ENCODE peak calls at places on chromosomes 2 and 18, in seven cellular contexts. One of them, this sample, is unnamed.

GRCh38 chr2:150876201-150877085 is 385.2 kb downstream of the RBM43 start:
- DNase-seq in A549: no peak
- DNase-seq in K562: no peak
- DNase-seq in NB4: no peak
- DNase-seq in HCT116: no peak
- DNase-seq in HepG2: no peak
- DNase-seq in WTC11: no peak
- DNase-seq in this sample: no peak

GRCh38 chr2:186459009-186459408 is 27.1 kb upstream of the ZC3H15 start:
- DNase-seq in A549: no peak
- DNase-seq in K562: peak
- DNase-seq in NB4: peak
- DNase-seq in HCT116: peak
- DNase-seq in HepG2: peak
- DNase-seq in WTC11: no peak
- DNase-seq in this sample: no peak

GRCh38 chr2:19262150-19262549 is 96.3 kb downstream of the OSR1 start:
- DNase-seq in A549: no peak
- DNase-seq in K562: no peak
- DNase-seq in NB4: no peak
- DNase-seq in HCT116: no peak
- DNase-seq in HepG2: no peak
- DNase-seq in WTC11: no peak
- DNase-seq in this sample: no peak

GRCh38 chr2:33023732-33024301 is 77.1 kb downstream of the LTBP1 start:
- DNase-seq in A549: no peak
- DNase-seq in K562: no peak
- DNase-seq in NB4: no peak
- DNase-seq in HCT116: no peak
- DNase-seq in HepG2: no peak
- DNase-seq in WTC11: no peak
- DNase-seq in this sample: no peak

GRCh38 chr18:7784171-7784570 is 217.1 kb downstream of the PTPRM start:
- DNase-seq in A549: no peak
- DNase-seq in K562: no peak
- DNase-seq in NB4: no peak
- DNase-seq in HCT116: no peak
- DNase-seq in HepG2: no peak
- DNase-seq in WTC11: no peak
- DNase-seq in this sample: no peak

GRCh38 chr2:196167666-196168065 is 3.7 kb downstream of the STK17B start:
- DNase-seq in A549: no peak
- DNase-seq in K562: no peak
- DNase-seq in NB4: no peak
- DNase-seq in HCT116: no peak
- DNase-seq in HepG2: no peak
- DNase-seq in WTC11: no peak
- DNase-seq in this sample: no peak

GRCh38 chr2:86485103-86485502 is 43.9 kb downstream of the KDM3A start:
- DNase-seq in A549: no peak
- DNase-seq in K562: no peak
- DNase-seq in NB4: no peak
- DNase-seq in HCT116: no peak
- DNase-seq in HepG2: no peak
- DNase-seq in WTC11: no peak
- DNase-seq in this sample: no peak

GRCh38 chr2:74628538-74629105 is 19.5 kb downstream of the M1AP start:
- DNase-seq in A549: no peak
- DNase-seq in K562: no peak
- DNase-seq in NB4: no peak
- DNase-seq in HCT116: no peak
- DNase-seq in HepG2: no peak
- DNase-seq in WTC11: no peak
- DNase-seq in this sample: no peak

GRCh38 chr2:12479042-12479601 is 237.6 kb upstream of the TRIB2 start:
- DNase-seq in A549: no peak
- DNase-seq in K562: no peak
- DNase-seq in NB4: peak
- DNase-seq in HCT116: no peak
- DNase-seq in HepG2: no peak
- DNase-seq in WTC11: no peak
- DNase-seq in this sample: no peak

GRCh38 chr2:95799490-95799889 is 192.1 kb downstream of the ANKRD36C start:
- DNase-seq in A549: no peak
- DNase-seq in K562: no peak
- DNase-seq in NB4: no peak
- DNase-seq in HCT116: no peak
- DNase-seq in HepG2: no peak
- DNase-seq in WTC11: peak
- DNase-seq in this sample: no peak

GRCh38 chr18:11149441-11150270 is at the start of gene PIEZO2:
- DNase-seq in A549: peak
- DNase-seq in K562: peak
- DNase-seq in NB4: no peak
- DNase-seq in HCT116: no peak
- DNase-seq in HepG2: peak
- DNase-seq in WTC11: peak
- DNase-seq in this sample: peak

GRCh38 chr18:56461151-56461550 is 177.2 kb downstream of the TXNL1 start:
- DNase-seq in A549: no peak
- DNase-seq in K562: no peak
- DNase-seq in NB4: no peak
- DNase-seq in HCT116: no peak
- DNase-seq in HepG2: no peak
- DNase-seq in WTC11: no peak
- DNase-seq in this sample: no peak

GRCh38 chr2:46142546-46143329 is 154.5 kb upstream of the EPAS1 start:
- DNase-seq in A549: no peak
- DNase-seq in K562: no peak
- DNase-seq in NB4: peak
- DNase-seq in HCT116: no peak
- DNase-seq in HepG2: no peak
- DNase-seq in WTC11: no peak
- DNase-seq in this sample: no peak

GRCh38 chr2:69437751-69438154 is 518 bp upstream of the NFU1 start:
- DNase-seq in A549: no peak
- DNase-seq in K562: no peak
- DNase-seq in NB4: no peak
- DNase-seq in HCT116: no peak
- DNase-seq in HepG2: no peak
- DNase-seq in WTC11: no peak
- DNase-seq in this sample: no peak

GRCh38 chr2:239114119-239114581 is 266.3 kb downstream of the TWIST2 start:
- DNase-seq in A549: no peak
- DNase-seq in K562: no peak
- DNase-seq in NB4: peak
- DNase-seq in HCT116: no peak
- DNase-seq in HepG2: no peak
- DNase-seq in WTC11: no peak
- DNase-seq in this sample: no peak

GRCh38 chr18:3814840-3815239 is 364.9 kb downstream of the TGIF1 start:
- DNase-seq in A549: no peak
- DNase-seq in K562: no peak
- DNase-seq in NB4: no peak
- DNase-seq in HCT116: no peak
- DNase-seq in HepG2: no peak
- DNase-seq in WTC11: no peak
- DNase-seq in this sample: no peak

GRCh38 chr18:49609416-49610284 is 47.8 kb downstream of the LIPG start:
- DNase-seq in A549: no peak
- DNase-seq in K562: no peak
- DNase-seq in NB4: no peak
- DNase-seq in HCT116: peak
- DNase-seq in HepG2: no peak
- DNase-seq in WTC11: no peak
- DNase-seq in this sample: no peak

GRCh38 chr2:148914463-148914862 is 39.4 kb downstream of the KIF5C start:
- DNase-seq in A549: no peak
- DNase-seq in K562: no peak
- DNase-seq in NB4: no peak
- DNase-seq in HCT116: no peak
- DNase-seq in HepG2: no peak
- DNase-seq in WTC11: no peak
- DNase-seq in this sample: no peak

GRCh38 chr2:21070322-21071257 is 26.7 kb upstream of the APOB start:
- DNase-seq in A549: no peak
- DNase-seq in K562: no peak
- DNase-seq in NB4: no peak
- DNase-seq in HCT116: no peak
- DNase-seq in HepG2: peak
- DNase-seq in WTC11: no peak
- DNase-seq in this sample: no peak

GRCh38 chr2:216535454-216535995 is 36.9 kb downstream of the RPL37A start:
- DNase-seq in A549: no peak
- DNase-seq in K562: no peak
- DNase-seq in NB4: peak
- DNase-seq in HCT116: no peak
- DNase-seq in HepG2: peak
- DNase-seq in WTC11: no peak
- DNase-seq in this sample: no peak
- TF ChIP-seq MAX in A549: no peak
- TF ChIP-seq MAX in K562: no peak
- TF ChIP-seq MAX in NB4: no peak
- TF ChIP-seq MAX in HCT116: no peak
- TF ChIP-seq MAX in HepG2: no peak
- TF ChIP-seq MAX in WTC11: no peak
- TF ChIP-seq MAX in this sample: no peak

GRCh38 chr2:58334414-58334813 is 93.3 kb upstream of the FANCL start:
- DNase-seq in A549: no peak
- DNase-seq in K562: no peak
- DNase-seq in NB4: no peak
- DNase-seq in HCT116: no peak
- DNase-seq in HepG2: no peak
- DNase-seq in WTC11: no peak
- DNase-seq in this sample: no peak

GRCh38 chr2:58339548-58340243 is 98.6 kb upstream of the FANCL start:
- DNase-seq in A549: no peak
- DNase-seq in K562: no peak
- DNase-seq in NB4: no peak
- DNase-seq in HCT116: no peak
- DNase-seq in HepG2: no peak
- DNase-seq in WTC11: no peak
- DNase-seq in this sample: no peak

GRCh38 chr2:58341047-58341446 is 99.9 kb upstream of the FANCL start:
- DNase-seq in A549: no peak
- DNase-seq in K562: no peak
- DNase-seq in NB4: no peak
- DNase-seq in HCT116: no peak
- DNase-seq in HepG2: peak
- DNase-seq in WTC11: peak
- DNase-seq in this sample: no peak

DNA sequence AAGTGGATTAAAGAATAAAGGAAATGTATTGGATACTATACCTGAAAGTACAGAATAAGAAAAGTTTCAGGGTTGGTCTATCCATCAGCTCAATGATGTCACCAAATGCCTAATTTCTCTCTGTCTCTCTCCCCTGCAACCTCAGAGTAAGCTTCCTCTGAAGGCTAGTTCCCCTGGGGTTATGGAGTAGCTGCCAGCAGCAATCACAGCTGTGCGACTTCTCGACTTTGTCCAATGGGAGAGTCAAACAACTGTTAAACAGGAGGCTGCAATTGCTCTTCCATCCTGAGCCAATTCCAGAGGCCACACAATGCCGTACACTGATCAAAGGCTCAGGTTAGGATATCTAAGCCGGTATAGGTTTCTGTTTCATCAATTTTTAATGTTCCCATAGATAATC is 95.3 kb upstream of the FANCL start:
- DNase-seq in A549: no peak
- DNase-seq in K562: no peak
- DNase-seq in NB4: no peak
- DNase-seq in HCT116: no peak
- DNase-seq in HepG2: no peak
- DNase-seq in WTC11: no peak
- DNase-seq in this sample: no peak
- TF ChIP-seq MAX in A549: no peak
- TF ChIP-seq MAX in K562: no peak
- TF ChIP-seq MAX in NB4: no peak
- TF ChIP-seq MAX in HCT116: no peak
- TF ChIP-seq MAX in HepG2: no peak
- TF ChIP-seq MAX in WTC11: no peak
- TF ChIP-seq MAX in this sample: no peak

GRCh38 chr2:152462591-152463178 is 127.7 kb downstream of the FMNL2 start:
- DNase-seq in A549: no peak
- DNase-seq in K562: no peak
- DNase-seq in NB4: no peak
- DNase-seq in HCT116: no peak
- DNase-seq in HepG2: peak
- DNase-seq in WTC11: no peak
- DNase-seq in this sample: no peak

GRCh38 chr2:152466925-152467676 is 132.1 kb downstream of the FMNL2 start:
- DNase-seq in A549: no peak
- DNase-seq in K562: no peak
- DNase-seq in NB4: peak
- DNase-seq in HCT116: no peak
- DNase-seq in HepG2: no peak
- DNase-seq in WTC11: no peak
- DNase-seq in this sample: peak

GRCh38 chr2:152466041-152466440 is 131.1 kb downstream of the FMNL2 start:
- DNase-seq in A549: no peak
- DNase-seq in K562: peak
- DNase-seq in NB4: peak
- DNase-seq in HCT116: no peak
- DNase-seq in HepG2: no peak
- DNase-seq in WTC11: no peak
- DNase-seq in this sample: peak

GRCh38 chr2:152465541-152465940 is 130.6 kb downstream of the FMNL2 start:
- DNase-seq in A549: no peak
- DNase-seq in K562: no peak
- DNase-seq in NB4: no peak
- DNase-seq in HCT116: no peak
- DNase-seq in HepG2: no peak
- DNase-seq in WTC11: no peak
- DNase-seq in this sample: no peak

GRCh38 chr2:152464853-152465470 is 130.0 kb downstream of the FMNL2 start:
- DNase-seq in A549: no peak
- DNase-seq in K562: no peak
- DNase-seq in NB4: no peak
- DNase-seq in HCT116: no peak
- DNase-seq in HepG2: no peak
- DNase-seq in WTC11: no peak
- DNase-seq in this sample: no peak
- TF ChIP-seq MAX in A549: no peak
- TF ChIP-seq MAX in K562: no peak
- TF ChIP-seq MAX in NB4: no peak
- TF ChIP-seq MAX in HCT116: no peak
- TF ChIP-seq MAX in HepG2: no peak
- TF ChIP-seq MAX in WTC11: no peak
- TF ChIP-seq MAX in this sample: no peak

DNA sequence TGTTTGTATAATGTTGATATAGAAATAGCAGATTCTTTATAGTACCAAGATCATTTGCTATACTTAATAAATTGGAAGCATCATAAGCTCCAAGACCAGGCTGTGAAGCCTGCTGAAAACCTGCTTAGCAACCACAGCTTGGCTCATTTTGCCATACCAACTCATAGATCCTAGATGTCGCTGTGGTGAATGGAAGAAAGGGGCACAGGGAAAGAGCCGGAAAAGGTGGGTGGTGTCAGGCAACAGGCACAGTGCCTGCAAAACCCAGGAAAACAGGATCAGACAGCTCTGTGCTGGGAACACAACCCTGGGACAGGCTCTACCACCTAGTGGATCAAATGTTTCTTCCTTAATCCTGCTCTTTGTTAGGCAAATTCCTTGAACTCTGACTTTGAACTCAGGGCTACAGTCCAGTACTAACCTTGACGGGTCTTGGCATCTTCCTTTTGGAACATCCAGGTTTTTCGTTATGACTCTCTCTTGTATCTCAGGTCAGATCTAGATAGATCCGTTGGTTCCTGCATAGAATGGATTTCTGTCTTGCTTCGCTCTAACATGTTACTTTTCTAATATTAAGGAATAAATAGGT is 31.6 kb downstream of the TWSG1 start:
- DNase-seq in A549: peak
- DNase-seq in K562: no peak
- DNase-seq in NB4: no peak
- DNase-seq in HCT116: peak
- DNase-seq in HepG2: no peak
- DNase-seq in WTC11: peak
- DNase-seq in this sample: no peak
- TF ChIP-seq MAX in A549: no peak
- TF ChIP-seq MAX in K562: no peak
- TF ChIP-seq MAX in NB4: no peak
- TF ChIP-seq MAX in HCT116: peak
- TF ChIP-seq MAX in HepG2: no peak
- TF ChIP-seq MAX in WTC11: no peak
- TF ChIP-seq MAX in this sample: no peak